ENCODE peak calls at places on chromosomes 3 and 15, in ten cellular contexts. One of them, this sample, is unnamed.

GRCh38 chr15:30065025-30065801 is 17.5 kb upstream of the GOLGA8J start:
- DNase-seq in Panc1: no peak
- DNase-seq in heart left ventricle: no peak
- DNase-seq in colonic mucosa: no peak
- DNase-seq in neural progenitor cell: no peak
- DNase-seq in mesenchymal stem cell: peak; percentile 71
- DNase-seq in left lung: no peak
- DNase-seq in IMR-90: peak; percentile 18
- DNase-seq in iPS DF 6.9: no peak
- DNase-seq in right lobe of liver: no peak
- DNase-seq in this sample: no peak

GRCh38 chr3:126857928-126858327 is 125.0 kb upstream of the PLXNA1 start:
- DNase-seq in neural progenitor cell: no peak
- DNase-seq in IMR-90: no peak
- DNase-seq in colonic mucosa: no peak
- DNase-seq in heart left ventricle: no peak
- DNase-seq in right lobe of liver: no peak
- DNase-seq in iPS DF 6.9: no peak
- DNase-seq in left lung: no peak
- DNase-seq in mesenchymal stem cell: no peak
- DNase-seq in Panc1: no peak
- DNase-seq in this sample: no peak

GRCh38 chr15:28978661-28979060 is 92.9 kb downstream of the APBA2 start:
- DNase-seq in iPS DF 6.9: no peak
- DNase-seq in IMR-90: no peak
- DNase-seq in heart left ventricle: no peak
- DNase-seq in neural progenitor cell: peak; percentile 61
- DNase-seq in right lobe of liver: no peak
- DNase-seq in colonic mucosa: no peak
- DNase-seq in left lung: no peak
- DNase-seq in Panc1: no peak
- DNase-seq in mesenchymal stem cell: no peak
- DNase-seq in this sample: no peak

GRCh38 chr3:24315991-24316390 is 178.7 kb downstream of the THRB start:
- DNase-seq in mesenchymal stem cell: no peak
- DNase-seq in neural progenitor cell: no peak
- DNase-seq in IMR-90: no peak
- DNase-seq in Panc1: no peak
- DNase-seq in left lung: no peak
- DNase-seq in colonic mucosa: no peak
- DNase-seq in right lobe of liver: no peak
- DNase-seq in heart left ventricle: no peak
- DNase-seq in iPS DF 6.9: no peak
- DNase-seq in this sample: no peak

GRCh38 chr3:12967751-12968209 is 105.4 kb downstream of the IQSEC1 start:
- DNase-seq in IMR-90: peak; percentile 83
- DNase-seq in Panc1: no peak
- DNase-seq in right lobe of liver: peak; percentile 95
- DNase-seq in colonic mucosa: peak; percentile 89
- DNase-seq in neural progenitor cell: peak; percentile 96
- DNase-seq in heart left ventricle: peak; percentile 93
- DNase-seq in left lung: peak; percentile 97
- DNase-seq in iPS DF 6.9: peak; percentile 39
- DNase-seq in mesenchymal stem cell: peak; percentile 83
- DNase-seq in this sample: peak; percentile 88

GRCh38 chr3:196189608-196190347 is 21.4 kb downstream of the ZDHHC19 start:
- DNase-seq in colonic mucosa: no peak
- DNase-seq in left lung: peak; percentile 70
- DNase-seq in mesenchymal stem cell: no peak
- DNase-seq in right lobe of liver: no peak
- DNase-seq in heart left ventricle: no peak
- DNase-seq in Panc1: no peak
- DNase-seq in iPS DF 6.9: no peak
- DNase-seq in neural progenitor cell: no peak
- DNase-seq in IMR-90: no peak
- DNase-seq in this sample: no peak

GRCh38 chr3:45806072-45806471 is 9.7 kb upstream of the SLC6A20 start:
- DNase-seq in neural progenitor cell: no peak
- DNase-seq in Panc1: no peak
- DNase-seq in IMR-90: no peak
- DNase-seq in colonic mucosa: no peak
- DNase-seq in mesenchymal stem cell: no peak
- DNase-seq in iPS DF 6.9: no peak
- DNase-seq in heart left ventricle: no peak
- DNase-seq in right lobe of liver: no peak
- DNase-seq in left lung: no peak
- DNase-seq in this sample: no peak

GRCh38 chr3:79030157-79030556 is 737.6 kb downstream of the ROBO1 start:
- DNase-seq in mesenchymal stem cell: no peak
- DNase-seq in right lobe of liver: no peak
- DNase-seq in iPS DF 6.9: no peak
- DNase-seq in left lung: no peak
- DNase-seq in IMR-90: no peak
- DNase-seq in heart left ventricle: no peak
- DNase-seq in colonic mucosa: no peak
- DNase-seq in Panc1: no peak
- DNase-seq in neural progenitor cell: no peak
- DNase-seq in this sample: no peak

GRCh38 chr3:188220097-188220788 is 66.3 kb downstream of the LPP start:
- DNase-seq in mesenchymal stem cell: peak; percentile 87
- DNase-seq in colonic mucosa: no peak
- DNase-seq in right lobe of liver: no peak
- DNase-seq in Panc1: no peak
- DNase-seq in heart left ventricle: no peak
- DNase-seq in iPS DF 6.9: no peak
- DNase-seq in left lung: no peak
- DNase-seq in neural progenitor cell: no peak
- DNase-seq in IMR-90: peak; percentile 73
- DNase-seq in this sample: no peak

GRCh38 chr3:9088431-9089353 is 125.4 kb upstream of the RAD18 start:
- DNase-seq in neural progenitor cell: no peak
- DNase-seq in iPS DF 6.9: no peak
- DNase-seq in IMR-90: no peak
- DNase-seq in Panc1: no peak
- DNase-seq in right lobe of liver: no peak
- DNase-seq in mesenchymal stem cell: no peak
- DNase-seq in heart left ventricle: no peak
- DNase-seq in left lung: no peak
- DNase-seq in colonic mucosa: peak; percentile 48
- DNase-seq in this sample: no peak

GRCh38 chr15:100464256-100464655 is 64.5 kb downstream of the CERS3 start:
- DNase-seq in colonic mucosa: no peak
- DNase-seq in right lobe of liver: no peak
- DNase-seq in mesenchymal stem cell: no peak
- DNase-seq in neural progenitor cell: no peak
- DNase-seq in heart left ventricle: no peak
- DNase-seq in left lung: no peak
- DNase-seq in iPS DF 6.9: no peak
- DNase-seq in IMR-90: no peak
- DNase-seq in Panc1: no peak
- DNase-seq in this sample: no peak

GRCh38 chr3:170301404-170301803 is 56.1 kb upstream of the SKIL start:
- DNase-seq in IMR-90: peak; percentile 32
- DNase-seq in neural progenitor cell: no peak
- DNase-seq in iPS DF 6.9: no peak
- DNase-seq in left lung: no peak
- DNase-seq in mesenchymal stem cell: no peak
- DNase-seq in colonic mucosa: no peak
- DNase-seq in right lobe of liver: no peak
- DNase-seq in heart left ventricle: no peak
- DNase-seq in Panc1: no peak
- DNase-seq in this sample: no peak

DNA sequence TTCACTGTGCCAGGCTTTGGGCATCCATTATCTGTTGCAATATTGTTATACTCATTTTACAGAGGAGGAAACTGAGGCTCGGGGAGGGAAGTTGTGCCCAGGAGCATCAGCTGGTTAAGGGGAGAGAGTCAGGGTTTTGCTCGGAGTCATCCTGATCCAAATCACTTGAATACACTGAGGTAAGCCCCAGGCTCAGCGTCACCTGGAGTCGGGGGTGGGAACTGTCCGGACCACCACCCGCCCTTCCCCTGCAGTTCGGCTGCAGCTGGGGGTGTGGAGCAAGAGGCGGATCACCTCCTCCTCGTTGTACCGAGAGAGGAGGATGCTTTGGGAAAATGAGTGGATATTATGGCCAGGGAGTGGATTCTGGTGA is 646 bp downstream of the HRH1 start:
- DNase-seq in mesenchymal stem cell: no peak
- DNase-seq in colonic mucosa: no peak
- DNase-seq in iPS DF 6.9: no peak
- DNase-seq in neural progenitor cell: peak; percentile 46
- DNase-seq in right lobe of liver: no peak
- DNase-seq in left lung: no peak
- DNase-seq in Panc1: no peak
- DNase-seq in heart left ventricle: no peak
- DNase-seq in IMR-90: peak; percentile 38
- DNase-seq in this sample: peak; percentile 38
- H3K27ac ChIP-seq in mesenchymal stem cell: peak overlapping the region; percentile 57
- H3K27ac ChIP-seq in colonic mucosa: no peak overlapping the region
- H3K27ac ChIP-seq in iPS DF 6.9: no peak overlapping the region
- H3K27ac ChIP-seq in neural progenitor cell: no peak overlapping the region
- H3K27ac ChIP-seq in right lobe of liver: no peak overlapping the region
- H3K27ac ChIP-seq in left lung: peak overlapping the region; percentile 42
- H3K27ac ChIP-seq in Panc1: no peak overlapping the region
- H3K27ac ChIP-seq in heart left ventricle: no peak overlapping the region
- H3K27ac ChIP-seq in IMR-90: peak overlapping the region; percentile 54
- H3K27ac ChIP-seq in this sample: no peak overlapping the region

DNA sequence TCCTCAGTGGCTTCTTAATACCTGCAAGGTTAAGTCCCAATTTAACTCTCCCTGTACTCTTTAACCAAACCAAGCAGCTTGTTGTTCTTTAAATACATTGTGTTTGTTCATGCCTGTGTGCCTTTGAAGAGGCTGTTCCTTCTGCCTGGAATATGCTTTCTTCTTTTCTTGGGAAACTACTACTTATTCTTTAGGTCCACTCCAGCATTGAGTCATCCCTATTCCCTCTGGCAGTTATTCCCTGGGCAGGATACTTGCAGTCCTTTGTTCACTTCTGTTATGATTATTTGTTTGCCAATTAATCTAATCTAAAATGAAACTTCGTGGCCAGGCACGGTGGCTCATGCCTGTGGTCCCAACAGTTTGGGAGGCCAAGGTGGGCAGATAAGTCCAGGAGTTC is 139.3 kb downstream of the ZNF609 start:
- DNase-seq in iPS DF 6.9: no peak
- DNase-seq in right lobe of liver: no peak
- DNase-seq in Panc1: no peak
- DNase-seq in heart left ventricle: no peak
- DNase-seq in colonic mucosa: no peak
- DNase-seq in neural progenitor cell: no peak
- DNase-seq in left lung: no peak
- DNase-seq in IMR-90: peak; percentile 58
- DNase-seq in mesenchymal stem cell: peak; percentile 54
- DNase-seq in this sample: no peak
- H3K4me1 ChIP-seq in iPS DF 6.9: no peaks in the 10 kb centered on the region
- H3K4me1 ChIP-seq in right lobe of liver: peaks cover 16% of the 10 kb centered on the region
- H3K4me1 ChIP-seq in Panc1: peaks cover 36% of the 10 kb centered on the region
- H3K4me1 ChIP-seq in heart left ventricle: peaks cover 26% of the 10 kb centered on the region
- H3K4me1 ChIP-seq in colonic mucosa: peaks cover 3% of the 10 kb centered on the region
- H3K4me1 ChIP-seq in neural progenitor cell: peaks cover 24% of the 10 kb centered on the region
- H3K4me1 ChIP-seq in left lung: peaks cover 34% of the 10 kb centered on the region
- H3K4me1 ChIP-seq in IMR-90: peaks cover 11% of the 10 kb centered on the region
- H3K4me1 ChIP-seq in mesenchymal stem cell: peaks cover 3% of the 10 kb centered on the region
- H3K4me1 ChIP-seq in this sample: peaks cover 35% of the 10 kb centered on the region

DNA sequence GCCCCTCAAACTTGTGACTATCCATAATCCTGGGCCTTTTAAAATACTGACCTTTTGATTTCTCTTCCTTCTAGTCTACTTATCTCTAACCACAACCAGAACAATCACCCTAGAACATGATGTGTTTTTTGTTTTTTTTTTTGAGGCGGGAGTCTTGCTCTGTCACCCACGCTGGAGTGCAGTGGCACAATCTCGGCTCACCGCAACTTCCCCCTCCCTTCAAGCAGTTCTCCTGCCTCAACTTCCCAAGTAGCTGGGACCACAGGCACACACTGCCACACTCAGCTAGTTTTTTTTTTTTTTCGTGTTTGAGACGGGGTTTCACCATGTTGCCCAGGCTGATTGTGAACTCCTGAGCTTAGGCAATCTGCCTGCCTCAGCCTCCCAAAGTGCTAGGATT is 25.1 kb downstream of the VPS39 start:
- DNase-seq in colonic mucosa: no peak
- DNase-seq in left lung: no peak
- DNase-seq in Panc1: no peak
- DNase-seq in iPS DF 6.9: no peak
- DNase-seq in neural progenitor cell: no peak
- DNase-seq in heart left ventricle: no peak
- DNase-seq in right lobe of liver: no peak
- DNase-seq in IMR-90: no peak
- DNase-seq in mesenchymal stem cell: no peak
- DNase-seq in this sample: no peak
- H3K36me3 ChIP-seq in colonic mucosa: peaks cover 6% of the 10 kb centered on the region
- H3K36me3 ChIP-seq in left lung: peaks cover 98% of the 10 kb centered on the region
- H3K36me3 ChIP-seq in Panc1: peaks cover 27% of the 10 kb centered on the region
- H3K36me3 ChIP-seq in iPS DF 6.9: peaks cover 5% of the 10 kb centered on the region
- H3K36me3 ChIP-seq in neural progenitor cell: peaks cover 8% of the 10 kb centered on the region
- H3K36me3 ChIP-seq in heart left ventricle: peaks cover 19% of the 10 kb centered on the region
- H3K36me3 ChIP-seq in right lobe of liver: peaks cover 36% of the 10 kb centered on the region
- H3K36me3 ChIP-seq in IMR-90: peaks cover 40% of the 10 kb centered on the region
- H3K36me3 ChIP-seq in mesenchymal stem cell: peaks cover 94% of the 10 kb centered on the region
- H3K36me3 ChIP-seq in this sample: peaks cover 27% of the 10 kb centered on the region

GRCh38 chr15:96255599-96255998 is 74.9 kb upstream of the NR2F2 start:
- DNase-seq in left lung: no peak
- DNase-seq in Panc1: no peak
- DNase-seq in IMR-90: no peak
- DNase-seq in heart left ventricle: no peak
- DNase-seq in iPS DF 6.9: no peak
- DNase-seq in colonic mucosa: no peak
- DNase-seq in right lobe of liver: no peak
- DNase-seq in mesenchymal stem cell: no peak
- DNase-seq in neural progenitor cell: no peak
- DNase-seq in this sample: no peak

GRCh38 chr15:96252148-96252547 is 78.4 kb upstream of the NR2F2 start:
- DNase-seq in IMR-90: no peak
- DNase-seq in iPS DF 6.9: no peak
- DNase-seq in Panc1: no peak
- DNase-seq in colonic mucosa: no peak
- DNase-seq in neural progenitor cell: no peak
- DNase-seq in left lung: no peak
- DNase-seq in right lobe of liver: no peak
- DNase-seq in mesenchymal stem cell: no peak
- DNase-seq in heart left ventricle: no peak
- DNase-seq in this sample: no peak

GRCh38 chr15:96253137-96253747 is 77.3 kb upstream of the NR2F2 start:
- DNase-seq in mesenchymal stem cell: no peak
- DNase-seq in neural progenitor cell: no peak
- DNase-seq in colonic mucosa: no peak
- DNase-seq in right lobe of liver: no peak
- DNase-seq in Panc1: no peak
- DNase-seq in iPS DF 6.9: no peak
- DNase-seq in IMR-90: no peak
- DNase-seq in left lung: no peak
- DNase-seq in heart left ventricle: no peak
- DNase-seq in this sample: no peak

GRCh38 chr15:96254168-96254567 is 76.3 kb upstream of the NR2F2 start:
- DNase-seq in Panc1: no peak
- DNase-seq in right lobe of liver: no peak
- DNase-seq in iPS DF 6.9: no peak
- DNase-seq in mesenchymal stem cell: no peak
- DNase-seq in IMR-90: no peak
- DNase-seq in colonic mucosa: no peak
- DNase-seq in heart left ventricle: no peak
- DNase-seq in left lung: no peak
- DNase-seq in neural progenitor cell: peak; percentile 24
- DNase-seq in this sample: no peak
- H3K27ac ChIP-seq in Panc1: peak overlapping the region; percentile 52
- H3K27ac ChIP-seq in right lobe of liver: no peak overlapping the region
- H3K27ac ChIP-seq in iPS DF 6.9: no peak overlapping the region
- H3K27ac ChIP-seq in mesenchymal stem cell: peak overlapping the region; percentile 37
- H3K27ac ChIP-seq in IMR-90: no peak overlapping the region
- H3K27ac ChIP-seq in colonic mucosa: no peak overlapping the region
- H3K27ac ChIP-seq in heart left ventricle: no peak overlapping the region
- H3K27ac ChIP-seq in left lung: no peak overlapping the region
- H3K27ac ChIP-seq in neural progenitor cell: peak overlapping the region; percentile 54
- H3K27ac ChIP-seq in this sample: no peak overlapping the region

This sample was measured in A673.